ENCODE peak calls at places on chromosomes 12 and 14, in five cellular contexts. I, A, G, X and V are unnamed samples.

GRCh38 chr14:102066041-102066451 is 20.8 kb downstream of the HSP90AA1 start:
- DNase-seq in I (no peak), A (no peak), G (no peak), X (no peak), V (no peak)

GRCh38 chr14:104080557-104081492 is 4.7 kb upstream of the ASPG start:
- DNase-seq in I (no peak), A (no peak), G (no peak), X (no peak), V (no peak)

GRCh38 chr12:30965613-30965985 is 39.1 kb downstream of the TSPAN11 start:
- DNase-seq in I (no peak), A (peak), G (no peak), X (no peak), V (peak)

GRCh38 chr12:65464930-65465329 is 186.4 kb downstream of the MSRB3 start:
- DNase-seq in I (no peak), A (no peak), G (peak), X (no peak), V (peak)

GRCh38 chr12:106328735-106329134 is 26.2 kb downstream of the TCP11L2 start:
- DNase-seq in I (no peak), A (no peak), G (no peak), X (no peak), V (no peak)

GRCh38 chr12:27451416-27451815 is 4.9 kb downstream of the SMCO2 start:
- DNase-seq in I (no peak), A (no peak), G (no peak), X (no peak), V (no peak)

GRCh38 chr12:8668441-8668840 is 5.8 kb upstream of the MFAP5 start:
- DNase-seq in I (no peak), A (no peak), G (no peak), X (no peak), V (no peak)

GRCh38 chr14:93045211-93045674 is 70.5 kb downstream of the ITPK1 start:
- DNase-seq in I (no peak), A (peak), G (no peak), X (no peak), V (no peak)

GRCh38 chr14:61963926-61964325 is 201.7 kb downstream of the SNAPC1 start:
- DNase-seq in I (no peak), A (no peak), G (no peak), X (no peak), V (peak)

GRCh38 chr12:3333583-3333982 is 157.4 kb upstream of the PRMT8 start:
- DNase-seq in I (no peak), A (peak), G (no peak), X (no peak), V (peak)

GRCh38 chr14:68000516-68000915 is 180.9 kb downstream of the RAD51B start:
- DNase-seq in I (no peak), A (no peak), G (no peak), X (no peak), V (no peak)

GRCh38 chr14:53034036-53034435 is 83.2 kb upstream of the FERMT2 start:
- DNase-seq in I (no peak), A (no peak), G (no peak), X (no peak), V (no peak)

GRCh38 chr14:21098892-21099595 is 589 bp upstream of the ZNF219 start:
- DNase-seq in I (no peak), A (no peak), G (no peak), X (no peak), V (no peak)

GRCh38 chr12:100851637-100852036 is 57.1 kb downstream of the ANO4 start:
- DNase-seq in I (no peak), A (no peak), G (no peak), X (no peak), V (no peak)

GRCh38 chr14:100076630-100077029 is 11.4 kb downstream of the EVL start:
- DNase-seq in I (no peak), A (no peak), G (peak), X (no peak), V (peak)

GRCh38 chr14:91017011-91017410 is 43.4 kb downstream of the RPS6KA5 start:
- DNase-seq in I (no peak), A (no peak), G (no peak), X (no peak), V (no peak)

GRCh38 chr12:65948320-65949008 is 124.2 kb downstream of the HMGA2 start:
- DNase-seq in I (no peak), A (peak), G (peak), X (no peak), V (peak)

GRCh38 chr14:39425947-39426346 is 6.3 kb downstream of the FBXO33 start:
- DNase-seq in I (no peak), A (no peak), G (no peak), X (no peak), V (no peak)